ENCODE peak calls at places on chromosome 10, in seven cellular contexts. One of them, this sample, is unnamed.

GRCh38 chr10:8731415-8732110 is 677.1 kb downstream of the GATA3 start:
- DNase-seq in adrenal gland: no peak
- DNase-seq in fibroblast of mammary gland: no peak
- DNase-seq in kidney epithelial cell: no peak
- DNase-seq in right lobe of liver: no peak
- DNase-seq in GM06990: no peak
- DNase-seq in hepatocyte: no peak
- DNase-seq in this sample: no peak

GRCh38 chr10:51269816-51270215 is 195.5 kb downstream of the PRKG1 start:
- DNase-seq in kidney epithelial cell: peak
- DNase-seq in fibroblast of mammary gland: peak
- DNase-seq in adrenal gland: no peak
- DNase-seq in GM06990: no peak
- DNase-seq in right lobe of liver: no peak
- DNase-seq in hepatocyte: no peak
- DNase-seq in this sample: peak

GRCh38 chr10:123807444-123808035 is 84.1 kb downstream of the CPXM2 start:
- DNase-seq in kidney epithelial cell: no peak
- DNase-seq in adrenal gland: no peak
- DNase-seq in GM06990: no peak
- DNase-seq in hepatocyte: no peak
- DNase-seq in right lobe of liver: no peak
- DNase-seq in fibroblast of mammary gland: no peak
- DNase-seq in this sample: no peak

GRCh38 chr10:124249812-124250432 is 156.5 kb upstream of the CHST15 start:
- DNase-seq in right lobe of liver: peak
- DNase-seq in kidney epithelial cell: no peak
- DNase-seq in hepatocyte: no peak
- DNase-seq in adrenal gland: no peak
- DNase-seq in GM06990: no peak
- DNase-seq in fibroblast of mammary gland: no peak
- DNase-seq in this sample: peak

GRCh38 chr10:123478112-123478511 is 188.0 kb upstream of the GPR26 start:
- DNase-seq in GM06990: no peak
- DNase-seq in kidney epithelial cell: no peak
- DNase-seq in hepatocyte: no peak
- DNase-seq in fibroblast of mammary gland: no peak
- DNase-seq in right lobe of liver: peak
- DNase-seq in adrenal gland: no peak
- DNase-seq in this sample: no peak

GRCh38 chr10:49152037-49152436 is 18.2 kb upstream of the FAM170B start:
- DNase-seq in hepatocyte: no peak
- DNase-seq in right lobe of liver: no peak
- DNase-seq in adrenal gland: no peak
- DNase-seq in GM06990: no peak
- DNase-seq in kidney epithelial cell: no peak
- DNase-seq in fibroblast of mammary gland: no peak
- DNase-seq in this sample: no peak

GRCh38 chr10:30865141-30865926 is 166.3 kb downstream of the ZNF438 start:
- DNase-seq in kidney epithelial cell: no peak
- DNase-seq in hepatocyte: no peak
- DNase-seq in fibroblast of mammary gland: peak
- DNase-seq in right lobe of liver: no peak
- DNase-seq in adrenal gland: no peak
- DNase-seq in GM06990: no peak
- DNase-seq in this sample: peak

GRCh38 chr10:119469325-119469707 is 73.2 kb downstream of the RGS10 start:
- DNase-seq in right lobe of liver: no peak
- DNase-seq in GM06990: no peak
- DNase-seq in adrenal gland: no peak
- DNase-seq in kidney epithelial cell: no peak
- DNase-seq in fibroblast of mammary gland: no peak
- DNase-seq in hepatocyte: no peak
- DNase-seq in this sample: no peak

GRCh38 chr10:127906548-127907377 is at the start of gene PTPRE:
- DNase-seq in hepatocyte: peak
- DNase-seq in kidney epithelial cell: no peak
- DNase-seq in fibroblast of mammary gland: peak
- DNase-seq in adrenal gland: peak
- DNase-seq in right lobe of liver: peak
- DNase-seq in GM06990: peak
- DNase-seq in this sample: peak

GRCh38 chr10:119521443-119522204 is 20.9 kb downstream of the RGS10 start:
- DNase-seq in fibroblast of mammary gland: peak
- DNase-seq in hepatocyte: no peak
- DNase-seq in right lobe of liver: no peak
- DNase-seq in GM06990: no peak
- DNase-seq in adrenal gland: no peak
- DNase-seq in kidney epithelial cell: peak
- DNase-seq in this sample: peak

GRCh38 chr10:61847087-61847486 is 54.4 kb upstream of the ARID5B start:
- DNase-seq in kidney epithelial cell: no peak
- DNase-seq in hepatocyte: no peak
- DNase-seq in fibroblast of mammary gland: no peak
- DNase-seq in GM06990: no peak
- DNase-seq in adrenal gland: no peak
- DNase-seq in right lobe of liver: no peak
- DNase-seq in this sample: no peak

GRCh38 chr10:77537720-77538373 is 99.8 kb downstream of the KCNMA1 start:
- DNase-seq in hepatocyte: no peak
- DNase-seq in adrenal gland: no peak
- DNase-seq in kidney epithelial cell: no peak
- DNase-seq in fibroblast of mammary gland: no peak
- DNase-seq in right lobe of liver: no peak
- DNase-seq in GM06990: no peak
- DNase-seq in this sample: no peak

GRCh38 chr10:128316327-128316726 is 190.1 kb upstream of the MKI67 start:
- DNase-seq in GM06990: no peak
- DNase-seq in right lobe of liver: no peak
- DNase-seq in fibroblast of mammary gland: no peak
- DNase-seq in hepatocyte: no peak
- DNase-seq in kidney epithelial cell: no peak
- DNase-seq in adrenal gland: no peak
- DNase-seq in this sample: no peak

GRCh38 chr10:13189946-13190345 is 28.6 kb downstream of the MCM10 start:
- DNase-seq in GM06990: no peak
- DNase-seq in fibroblast of mammary gland: no peak
- DNase-seq in hepatocyte: no peak
- DNase-seq in kidney epithelial cell: no peak
- DNase-seq in right lobe of liver: no peak
- DNase-seq in adrenal gland: no peak
- DNase-seq in this sample: no peak

GRCh38 chr10:72316386-72316700 is 38.4 kb downstream of the DNAJB12 start:
- DNase-seq in kidney epithelial cell: no peak
- DNase-seq in adrenal gland: peak
- DNase-seq in hepatocyte: peak
- DNase-seq in fibroblast of mammary gland: no peak
- DNase-seq in GM06990: no peak
- DNase-seq in right lobe of liver: no peak
- DNase-seq in this sample: no peak

GRCh38 chr10:72316748-72317435 is 37.8 kb downstream of the DNAJB12 start:
- DNase-seq in right lobe of liver: peak
- DNase-seq in GM06990: peak
- DNase-seq in kidney epithelial cell: no peak
- DNase-seq in fibroblast of mammary gland: no peak
- DNase-seq in hepatocyte: peak
- DNase-seq in adrenal gland: peak
- DNase-seq in this sample: no peak

GRCh38 chr10:72320676-72321247 is 34.0 kb downstream of the DNAJB12 start:
- DNase-seq in hepatocyte: peak
- DNase-seq in GM06990: peak
- DNase-seq in kidney epithelial cell: peak
- DNase-seq in fibroblast of mammary gland: peak
- DNase-seq in right lobe of liver: no peak
- DNase-seq in adrenal gland: peak
- DNase-seq in this sample: peak

GRCh38 chr10:72319416-72320254 is 35.1 kb downstream of the DNAJB12 start:
- DNase-seq in right lobe of liver: peak
- DNase-seq in adrenal gland: peak
- DNase-seq in fibroblast of mammary gland: peak
- DNase-seq in kidney epithelial cell: peak
- DNase-seq in hepatocyte: peak
- DNase-seq in GM06990: peak
- DNase-seq in this sample: peak

GRCh38 chr10:72318383-72319262 is 36.1 kb downstream of the DNAJB12 start:
- DNase-seq in adrenal gland: no peak
- DNase-seq in right lobe of liver: no peak
- DNase-seq in fibroblast of mammary gland: no peak
- DNase-seq in hepatocyte: peak
- DNase-seq in GM06990: no peak
- DNase-seq in kidney epithelial cell: no peak
- DNase-seq in this sample: peak
- H3K4me3 ChIP-seq in adrenal gland: no peak
- H3K4me3 ChIP-seq in right lobe of liver: peak
- H3K4me3 ChIP-seq in fibroblast of mammary gland: no peak
- H3K4me3 ChIP-seq in hepatocyte: no peak
- H3K4me3 ChIP-seq in GM06990: peak
- H3K4me3 ChIP-seq in kidney epithelial cell: no peak
- H3K4me3 ChIP-seq in this sample: no peak

DNA sequence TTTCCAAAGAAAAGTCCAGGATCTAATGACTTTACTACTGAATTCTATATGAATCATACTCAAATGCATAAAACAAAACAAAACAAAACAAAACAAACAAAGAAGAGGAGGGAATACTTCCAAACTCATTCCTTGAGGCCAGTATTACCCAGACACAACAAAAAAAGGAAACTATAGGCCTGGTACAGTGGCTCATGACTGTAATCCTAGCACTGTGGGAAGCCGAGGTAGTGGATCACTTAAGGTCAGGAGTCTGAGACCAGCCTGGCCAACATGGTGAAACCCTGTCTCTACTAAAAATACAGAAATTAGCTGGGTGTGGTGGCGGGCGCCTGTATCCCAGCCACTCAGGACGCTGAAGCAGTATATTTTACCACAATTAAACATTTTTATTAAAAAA is 114.6 kb downstream of the NRBF2 start:
- DNase-seq in kidney epithelial cell: no peak
- DNase-seq in fibroblast of mammary gland: no peak
- DNase-seq in hepatocyte: no peak
- DNase-seq in GM06990: no peak
- DNase-seq in right lobe of liver: no peak
- DNase-seq in adrenal gland: no peak
- DNase-seq in this sample: peak
- TF ChIP-seq CTCF in kidney epithelial cell: no peak
- TF ChIP-seq CTCF in fibroblast of mammary gland: no peak
- TF ChIP-seq CTCF in hepatocyte: no peak
- TF ChIP-seq CTCF in GM06990: no peak
- TF ChIP-seq CTCF in right lobe of liver: no peak
- TF ChIP-seq CTCF in adrenal gland: no peak
- TF ChIP-seq CTCF in this sample: no peak

GRCh38 chr10:114243661-114244060 is 4.6 kb downstream of the VWA2 start:
- DNase-seq in GM06990: no peak
- DNase-seq in fibroblast of mammary gland: no peak
- DNase-seq in hepatocyte: no peak
- DNase-seq in right lobe of liver: no peak
- DNase-seq in adrenal gland: no peak
- DNase-seq in kidney epithelial cell: no peak
- DNase-seq in this sample: no peak

GRCh38 chr10:114250246-114250645 is 11.2 kb downstream of the VWA2 start:
- DNase-seq in hepatocyte: no peak
- DNase-seq in kidney epithelial cell: no peak
- DNase-seq in right lobe of liver: no peak
- DNase-seq in GM06990: no peak
- DNase-seq in adrenal gland: no peak
- DNase-seq in fibroblast of mammary gland: no peak
- DNase-seq in this sample: no peak

GRCh38 chr10:114244126-114244525 is 5.1 kb downstream of the VWA2 start:
- DNase-seq in adrenal gland: no peak
- DNase-seq in GM06990: no peak
- DNase-seq in fibroblast of mammary gland: no peak
- DNase-seq in right lobe of liver: no peak
- DNase-seq in kidney epithelial cell: no peak
- DNase-seq in hepatocyte: no peak
- DNase-seq in this sample: no peak

GRCh38 chr10:114245128-114245791 is 6.2 kb downstream of the VWA2 start:
- DNase-seq in hepatocyte: peak
- DNase-seq in adrenal gland: no peak
- DNase-seq in kidney epithelial cell: peak
- DNase-seq in right lobe of liver: no peak
- DNase-seq in fibroblast of mammary gland: no peak
- DNase-seq in GM06990: no peak
- DNase-seq in this sample: no peak

GRCh38 chr10:114246679-114247305 is 7.7 kb downstream of the VWA2 start:
- DNase-seq in fibroblast of mammary gland: no peak
- DNase-seq in right lobe of liver: no peak
- DNase-seq in GM06990: no peak
- DNase-seq in kidney epithelial cell: peak
- DNase-seq in adrenal gland: no peak
- DNase-seq in hepatocyte: peak
- DNase-seq in this sample: no peak
- H3K4me3 ChIP-seq in fibroblast of mammary gland: no peak
- H3K4me3 ChIP-seq in right lobe of liver: no peak
- H3K4me3 ChIP-seq in GM06990: no peak
- H3K4me3 ChIP-seq in kidney epithelial cell: no peak
- H3K4me3 ChIP-seq in adrenal gland: no peak
- H3K4me3 ChIP-seq in hepatocyte: no peak
- H3K4me3 ChIP-seq in this sample: no peak

GRCh38 chr10:47152861-47153349 is 147.1 kb upstream of the GDF10 start:
- DNase-seq in kidney epithelial cell: no peak
- DNase-seq in adrenal gland: no peak
- DNase-seq in right lobe of liver: no peak
- DNase-seq in fibroblast of mammary gland: peak
- DNase-seq in GM06990: no peak
- DNase-seq in hepatocyte: no peak
- DNase-seq in this sample: peak
- TF ChIP-seq CTCF in kidney epithelial cell: peak
- TF ChIP-seq CTCF in adrenal gland: peak
- TF ChIP-seq CTCF in right lobe of liver: no peak
- TF ChIP-seq CTCF in fibroblast of mammary gland: peak
- TF ChIP-seq CTCF in GM06990: peak
- TF ChIP-seq CTCF in hepatocyte: no peak
- TF ChIP-seq CTCF in this sample: peak